ENCODE peak calls at places on chromosomes 4 and X, in five cellular contexts. P is endodermal cell, S is cardiac muscle cell, B is A673, F is pancreas. W is an unnamed sample. For H3K4me1 and H3K27me3, the result is how much of the 10 kb centered on the place peaks cover.

GRCh38 chrX:64894454-64895038 is 81.7 kb downstream of the ZC4H2 start:
- DNase-seq in P (peak), S (no peak), B (no peak), F (no peak), W (peak)

GRCh38 chr4:3315566-3315965 is 22.7 kb downstream of the RGS12 start:
- DNase-seq in P (peak), S (no peak), B (no peak), F (no peak), W (no peak)

GRCh38 chr4:3851881-3852280 is 85.7 kb downstream of the ADRA2C start:
- DNase-seq in P (peak), S (no peak), B (peak), F (no peak), W (no peak)

GRCh38 chr4:54929459-54929858 is 195.9 kb downstream of the KDR start:
- DNase-seq in P (no peak), S (no peak), B (no peak), F (no peak), W (no peak)

GRCh38 chrX:45322382-45322781 is 121.7 kb upstream of the DIPK2B start:
- DNase-seq in P (peak), S (peak), B (peak), F (no peak), W (peak)

GRCh38 chr4:124945422-124945821 is 232.9 kb upstream of the ANKRD50 start:
- DNase-seq in P (no peak), S (no peak), B (no peak), F (no peak), W (no peak)

GRCh38 chr4:141636771-141637460 is 533 bp downstream of the IL15 start:
- DNase-seq in P (peak), S (peak), B (peak), F (peak), W (peak)

GRCh38 chr4:96685691-96686090 is 845.8 kb downstream of the PDHA2 start:
- DNase-seq in P (no peak), S (no peak), B (no peak), F (no peak), W (no peak)

GRCh38 chrX:128698528-128698927 is 646.3 kb upstream of the ACTRT1 start:
- DNase-seq in P (no peak), S (no peak), B (peak), F (no peak), W (no peak)

GRCh38 chrX:7346021-7346420 is 198.1 kb upstream of the PUDP start:
- DNase-seq in P (no peak), S (no peak), B (no peak), F (no peak), W (no peak)

GRCh38 chr4:4593596-4593995 is 51.7 kb upstream of the STX18 start:
- DNase-seq in P (no peak), S (no peak), B (no peak), F (no peak), W (no peak)

GRCh38 chr4:987689-988513 is 1.1 kb downstream of the IDUA start:
- DNase-seq in P (no peak), S (no peak), B (no peak), F (peak), W (no peak)

GRCh38 chrX:124194903-124195302 is 137.6 kb upstream of the TEX13D start:
- DNase-seq in P (no peak), S (no peak), B (no peak), F (no peak), W (no peak)

GRCh38 chr4:84381759-84382158 is 117.3 kb downstream of the NKX6-1 start:
- DNase-seq in P (no peak), S (no peak), B (no peak), F (no peak), W (no peak)

GRCh38 chrX:152733261-152733975 is at the start of the genes CSAG1 and MAGEA12:
- DNase-seq in P (no peak), S (no peak), B (no peak), F (peak), W (no peak)

GRCh38 chr4:25567253-25567652 is 88.4 kb upstream of the SLC34A2 start:
- DNase-seq in P (peak), S (no peak), B (no peak), F (no peak), W (no peak)

GRCh38 chrX:41435708-41436107 is 11.4 kb upstream of the NYX start:
- DNase-seq in P (no peak), S (no peak), B (peak), F (no peak), W (no peak)

GRCh38 chrX:153689654-153690465 is 2.1 kb downstream of the SLC6A8 start:
- DNase-seq in P (peak), S (no peak), B (no peak), F (peak), W (peak)

GRCh38 chr4:114193625-114194399 is 214.4 kb upstream of the ARSJ start:
- DNase-seq in P (no peak), S (no peak), B (no peak), F (no peak), W (no peak)

GRCh38 chr4:86055898-86056297 is 304.0 kb downstream of the MAPK10 start:
- DNase-seq in P (no peak), S (no peak), B (peak), F (no peak), W (no peak)

GRCh38 chrX:390459-390858 is 3.8 kb upstream of the PPP2R3B start:
- DNase-seq in P (no peak), S (no peak), B (no peak), F (no peak), W (no peak)

GRCh38 chr4:187075514-187075913 is 351.9 kb upstream of the FAT1 start:
- DNase-seq in P (no peak), S (no peak), B (no peak), F (no peak), W (no peak)

GRCh38 chrX:149512225-149512885 is 7.2 kb upstream of the IDS start:
- DNase-seq in P (peak), S (peak), B (peak), F (no peak), W (peak)

GRCh38 chr4:128727658-128728057 is 81.8 kb upstream of the JADE1 start:
- DNase-seq in P (no peak), S (no peak), B (no peak), F (no peak), W (no peak)

GRCh38 chr4:67714248-67714583 is 13.3 kb upstream of the UBA6 start:
- DNase-seq in P (no peak), S (peak), B (no peak), F (no peak), W (no peak)

GRCh38 chr4:53932784-53933183 is 131.6 kb downstream of the CHIC2 start:
- DNase-seq in P (no peak), S (peak), B (no peak), F (no peak), W (no peak)

GRCh38 chrX:100829730-100830129 is 9.5 kb downstream of the CSTF2 start:
- DNase-seq in P (no peak), S (peak), B (peak), F (no peak), W (no peak)

GRCh38 chr4:154039435-154040061 is 250.7 kb upstream of the SFRP2 start:
- DNase-seq in P (no peak), S (no peak), B (peak), F (no peak), W (no peak)

GRCh38 chr4:44002368-44002767 is 446.2 kb downstream of the KCTD8 start:
- DNase-seq in P (no peak), S (no peak), B (no peak), F (no peak), W (no peak)

GRCh38 chr4:1654216-1654945 is 29.7 kb downstream of the FAM53A start:
- DNase-seq in P (no peak), S (peak), B (no peak), F (no peak), W (no peak)

GRCh38 chr4:182671231-182671630 is 246.0 kb downstream of the DCTD start:
- DNase-seq in P (peak), S (no peak), B (no peak), F (no peak), W (no peak)

GRCh38 chr4:38119663-38120374 is 159.6 kb downstream of the PTTG2 start:
- DNase-seq in P (no peak), S (peak), B (no peak), F (no peak), W (no peak)

GRCh38 chr4:150010525-150011126 is 67.6 kb upstream of the DCLK2 start:
- DNase-seq in P (peak), S (peak), B (peak), F (no peak), W (peak)

GRCh38 chrX:129738466-129739308 is at the start of gene XPNPEP2:
- DNase-seq in P (peak), S (peak), B (peak), F (no peak), W (no peak)
- H3K4me3 ChIP-seq in P (no peak), S (no peak), B (no peak), F (no peak), W (no peak)

DNA sequence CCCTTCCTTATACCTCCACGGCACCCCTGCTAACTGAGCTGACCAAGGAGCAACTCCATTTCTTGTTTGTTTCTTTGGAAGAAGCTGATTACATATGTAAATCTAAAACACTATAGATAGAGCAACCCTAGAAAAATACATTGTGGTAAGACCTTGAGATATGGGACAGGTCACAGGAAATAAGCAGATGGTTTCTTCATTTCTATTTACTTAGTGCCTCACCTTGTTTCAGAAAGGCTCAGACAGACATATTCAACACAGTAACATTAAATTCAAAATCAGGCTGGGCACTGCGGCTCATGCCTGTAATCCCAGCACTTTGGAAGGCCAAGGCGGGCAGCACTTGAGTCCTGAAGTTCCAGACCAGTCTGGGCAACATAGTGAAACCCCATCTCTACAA is 47.3 kb downstream of the IRF2 start:
- DNase-seq in P (no peak), S (no peak), B (no peak), F (no peak), W (no peak)
- H3K4me1 ChIP-seq in P (under half), S (under half), B (under half), F (under half), W (under half)

GRCh38 chr4:89307185-89307445 is 485 bp downstream of the GPRIN3 start:
- DNase-seq in P (no peak), S (no peak), B (no peak), F (no peak), W (no peak)
- H3K27me3 ChIP-seq in P (under half), S (under half), B (under half), F (under half), W (under half)

DNA sequence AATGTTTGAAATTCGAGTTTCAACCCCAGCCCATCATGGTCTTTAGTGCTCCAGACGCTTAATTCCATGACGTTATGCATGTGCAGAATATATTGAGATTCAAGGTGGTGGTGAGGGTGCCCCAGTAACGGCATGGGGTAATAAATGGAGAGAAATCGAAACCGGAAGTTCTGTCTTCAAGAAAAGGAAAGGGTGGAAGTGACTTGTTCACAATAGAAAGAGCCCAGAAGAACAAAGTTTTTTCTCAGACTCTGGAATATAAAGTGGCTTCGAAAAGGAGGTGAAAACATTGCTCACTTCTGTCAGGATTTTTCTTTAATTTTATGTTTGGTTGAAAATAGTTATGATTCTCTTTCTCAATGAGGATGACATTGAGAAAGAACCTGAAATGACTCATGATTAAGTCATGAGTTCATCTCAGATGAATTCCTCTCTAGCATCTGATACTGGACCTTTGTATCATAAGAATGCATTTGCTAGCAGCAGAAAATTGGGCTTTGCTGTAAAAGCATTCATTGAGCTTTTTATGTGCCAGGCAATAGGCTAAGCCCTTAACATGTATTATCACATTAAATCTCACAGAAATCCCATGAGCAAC is 798 bp upstream of the DDX60L start:
- DNase-seq in P (no peak), S (peak), B (peak), F (no peak), W (peak)
- H3K4me3 ChIP-seq in P (no peak), S (no peak), B (peak), F (peak), W (peak)

GRCh38 chr4:119738901-119739300 is 110.3 kb upstream of the PDE5A start:
- DNase-seq in P (no peak), S (no peak), B (no peak), F (no peak), W (no peak)

GRCh38 chr4:119735136-119735770 is 106.6 kb upstream of the PDE5A start:
- DNase-seq in P (no peak), S (peak), B (no peak), F (no peak), W (no peak)

GRCh38 chr4:119739796-119740195 is 111.2 kb upstream of the PDE5A start:
- DNase-seq in P (no peak), S (no peak), B (no peak), F (no peak), W (no peak)

GRCh38 chr4:119733431-119733830 is 104.8 kb upstream of the PDE5A start:
- DNase-seq in P (no peak), S (no peak), B (no peak), F (no peak), W (no peak)

DNA sequence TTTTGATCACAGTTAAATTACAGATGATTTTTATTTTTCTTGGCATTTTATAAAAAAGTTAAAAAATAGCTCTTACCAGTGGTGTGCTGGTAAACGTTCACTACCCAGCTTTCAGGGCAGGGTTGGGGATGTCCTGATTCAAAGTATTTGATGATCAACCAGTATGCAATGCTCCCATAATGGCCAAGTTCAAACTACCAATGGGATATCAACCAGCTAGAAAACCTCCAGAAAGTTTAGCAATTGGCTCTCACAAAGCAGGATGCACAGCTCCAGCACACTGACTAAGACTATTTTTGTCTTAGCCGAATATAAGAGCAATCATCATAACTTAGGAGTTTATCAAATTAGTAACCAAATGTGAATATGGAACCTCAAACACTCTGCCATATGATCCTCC is 108.0 kb upstream of the PDE5A start:
- DNase-seq in P (no peak), S (no peak), B (no peak), F (no peak), W (no peak)
- H3K4me1 ChIP-seq in P (under half), S (under half), B (under half), F (under half), W (under half)

DNA sequence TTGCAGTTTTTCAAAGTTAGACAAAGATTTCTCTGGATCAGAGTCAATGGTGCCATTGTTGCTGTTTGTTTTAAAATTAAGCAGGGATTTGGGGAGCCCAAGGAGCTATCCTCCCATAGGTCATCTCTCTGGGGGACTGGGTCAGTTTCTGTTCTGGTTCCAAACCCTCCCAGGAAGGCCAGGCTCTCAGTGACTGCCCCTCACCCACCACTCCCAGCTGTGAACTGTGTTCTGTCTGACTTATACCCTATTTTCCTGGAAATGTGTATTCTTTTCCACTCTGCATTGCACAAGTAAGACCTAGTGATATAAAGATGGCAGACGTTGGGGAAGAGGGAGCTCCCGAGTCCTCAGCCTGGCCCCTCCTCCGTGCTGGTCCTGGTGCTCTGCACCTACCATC is 65.8 kb downstream of the NHS start:
- DNase-seq in P (no peak), S (peak), B (no peak), F (no peak), W (no peak)
- H3K27me3 ChIP-seq in P (under half), S (under half), B (under half), F (under half), W (under half)

W was measured in HAP-1.